ENCODE peak calls at places on chromosomes 7 and 10, in nine cellular contexts. Z is stimulated activated CD4-positive, alpha-beta T cell treated with anti-CD3 and anti-CD28 coated beads, Interleukin-4, amount 100 ng/mL, for 24 hours; B is SJSA1; X is caudate nucleus; W is glomerular endothelial cell; A is endothelial cell; J is T-helper 9 cell; C is Caki2; D is CD4-positive, alpha-beta memory T cell. I is an unnamed sample.

GRCh38 chr10:62394556-62395018 is 20.4 kb downstream of the ZNF365 start:
- DNase-seq in C (no peak), X (no peak), W (no peak), A (no peak), D (no peak), Z (no peak), B (no peak), J (no peak), I (no peak)

GRCh38 chr10:26689394-26689793 is 8.1 kb upstream of the PDSS1 start:
- DNase-seq in C (no peak), W (no peak), X (no peak), B (no peak), Z (no peak), D (no peak), J (no peak), A (no peak), I (no peak)

GRCh38 chr10:69352569-69353264 is 64.0 kb downstream of the TACR2 start:
- DNase-seq in D (no peak), A (no peak), W (no peak), J (no peak), B (no peak), C (no peak), X (no peak), Z (no peak), I (no peak)

GRCh38 chr7:18570890-18571478 is 75.4 kb downstream of the HDAC9 start:
- DNase-seq in A (no peak), Z (no peak), D (no peak), W (peak), J (no peak), X (no peak), C (peak), B (peak), I (peak)

GRCh38 chr7:2820508-2820934 is 23.6 kb downstream of the GNA12 start:
- DNase-seq in X (no peak), A (no peak), J (no peak), B (peak), C (peak), D (no peak), W (no peak), Z (no peak), I (no peak)

GRCh38 chr7:100975391-100975821 is 6.0 kb downstream of the MUC12 start:
- DNase-seq in B (no peak), D (no peak), X (no peak), A (no peak), W (no peak), C (no peak), J (no peak), Z (no peak), I (peak)

GRCh38 chr7:22110881-22111280 is 165.2 kb upstream of the CDCA7L start:
- DNase-seq in Z (no peak), B (no peak), A (no peak), W (no peak), C (no peak), J (no peak), D (no peak), X (no peak), I (no peak)

GRCh38 chr7:74671573-74671972 is 14.1 kb downstream of the GTF2I start:
- DNase-seq in C (no peak), X (no peak), Z (no peak), B (no peak), W (no peak), D (no peak), A (no peak), J (no peak), I (no peak)

GRCh38 chr10:114482915-114483314 is 78.6 kb upstream of the AFAP1L2 start:
- DNase-seq in J (no peak), W (no peak), C (no peak), Z (no peak), D (no peak), A (no peak), B (no peak), X (no peak), I (no peak)

GRCh38 chr7:90227259-90227658 is 15.7 kb downstream of the STEAP2 start:
- DNase-seq in X (no peak), W (no peak), A (no peak), D (no peak), C (no peak), J (no peak), Z (no peak), B (no peak), I (no peak)

GRCh38 chr10:28674782-28675181 is 2.5 kb upstream of the BAMBI start:
- DNase-seq in C (no peak), W (no peak), D (no peak), A (no peak), J (no peak), X (no peak), Z (no peak), B (no peak), I (no peak)

GRCh38 chr7:51633596-51633995 is 317.0 kb upstream of the COBL start:
- DNase-seq in J (no peak), Z (no peak), A (no peak), W (no peak), D (no peak), B (no peak), C (no peak), X (no peak), I (no peak)